ENCODE peak calls at places on chromosomes 12 and 14, in five cellular contexts. H, B, K, L and X are unnamed samples.

GRCh38 chr14:55780156-55780946 is 200.3 kb downstream of the KTN1 start:
- DNase-seq in H (no peak), L (no peak), K (no peak), B (no peak), X (no peak)

GRCh38 chr12:90978117-90978770 is 23.3 kb upstream of the CCER1 start:
- DNase-seq in H (peak), L (peak), K (peak), B (peak), X (peak)

GRCh38 chr12:96751626-96752025 is 155.4 kb upstream of the NEDD1 start:
- DNase-seq in K (no peak), H (no peak), L (no peak), B (no peak), X (no peak)

GRCh38 chr12:112375105-112375504 is 7.1 kb downstream of the HECTD4 start:
- DNase-seq in B (no peak), H (no peak), L (peak), K (no peak), X (no peak)

GRCh38 chr12:71201136-71201679 is 43.4 kb upstream of the TSPAN8 start:
- DNase-seq in H (no peak), L (no peak), B (no peak), K (no peak), X (no peak)

GRCh38 chr14:41960316-41960715 is 353.6 kb downstream of the LRFN5 start:
- DNase-seq in L (no peak), H (no peak), K (no peak), B (no peak), X (no peak)

GRCh38 chr12:50105913-50106450 is 2.2 kb downstream of the GPD1 start:
- DNase-seq in B (no peak), L (no peak), K (no peak), H (no peak), X (no peak)

GRCh38 chr14:38409081-38409705 is 153.3 kb upstream of the CLEC14A start:
- DNase-seq in L (no peak), K (no peak), H (no peak), B (no peak), X (no peak)

GRCh38 chr12:95548539-95549391 is 2.5 kb downstream of the USP44 start:
- DNase-seq in K (peak), H (no peak), L (no peak), B (peak), X (peak)

GRCh38 chr12:29517265-29517664 is 19.8 kb upstream of the OVCH1 start:
- DNase-seq in B (no peak), K (no peak), L (no peak), H (no peak), X (no peak)

GRCh38 chr14:103705158-103705523 is 10.1 kb downstream of the XRCC3 start:
- DNase-seq in B (no peak), K (no peak), H (no peak), L (no peak), X (no peak)

GRCh38 chr14:55777867-55778266 is 197.9 kb downstream of the KTN1 start:
- DNase-seq in L (no peak), K (no peak), B (no peak), H (no peak), X (no peak)

GRCh38 chr14:59175404-59175803 is 13.1 kb upstream of the DAAM1 start:
- DNase-seq in L (no peak), H (no peak), K (no peak), B (no peak), X (no peak)

GRCh38 chr14:22512106-22512814 is 76.8 kb downstream of the DAD1 start:
- DNase-seq in H (no peak), L (no peak), K (no peak), B (no peak), X (no peak)

GRCh38 chr14:61564623-61565091 is 130.7 kb upstream of the HIF1A start:
- DNase-seq in H (peak), B (peak), L (peak), K (no peak), X (peak)

GRCh38 chr12:95218852-95219171 is 1.2 kb downstream of the VEZT start:
- DNase-seq in H (no peak), K (no peak), L (no peak), B (peak), X (peak)

GRCh38 chr12:127272864-127273263 is 994.1 kb upstream of the TMEM132C start:
- DNase-seq in L (no peak), H (no peak), B (no peak), K (no peak), X (no peak)

GRCh38 chr14:38762436-38762835 is 340.6 kb downstream of the SEC23A start:
- DNase-seq in K (no peak), L (no peak), B (no peak), H (no peak), X (no peak)

GRCh38 chr14:21072102-21072501 is 2.0 kb downstream of the ARHGEF40 start:
- DNase-seq in H (no peak), B (peak), K (peak), L (no peak), X (peak)

GRCh38 chr14:70425349-70425748 is 8.5 kb upstream of the SYNJ2BP start:
- DNase-seq in K (no peak), L (no peak), B (no peak), H (no peak), X (no peak)

GRCh38 chr14:92793709-92794546 is at the start of gene GOLGA5:
- DNase-seq in B (peak), K (peak), L (peak), H (peak), X (peak)

GRCh38 chr12:31331242-31331641 is 5.3 kb upstream of the SINHCAF start:
- DNase-seq in K (no peak), H (no peak), B (no peak), L (no peak), X (no peak)

GRCh38 chr14:59238242-59238641 is 49.8 kb downstream of the DAAM1 start:
- DNase-seq in H (no peak), L (no peak), B (no peak), K (peak), X (no peak)

GRCh38 chr14:94115631-94116030 is 5.1 kb downstream of the IFI27 start:
- DNase-seq in K (no peak), H (no peak), B (no peak), L (no peak), X (no peak)

GRCh38 chr12:26028953-26029740 is 70.7 kb downstream of the RASSF8 start:
- DNase-seq in L (peak), K (peak), B (peak), H (peak), X (peak)

GRCh38 chr12:94768398-94769039 is 118.2 kb upstream of the TMCC3 start:
- DNase-seq in B (no peak), L (no peak), K (no peak), H (no peak), X (no peak)

GRCh38 chr12:46492471-46493351 is 120.1 kb upstream of the SLC38A2 start:
- DNase-seq in B (peak), H (peak), L (peak), K (no peak), X (no peak)

GRCh38 chr12:2335517-2335916 is 282.7 kb downstream of the CACNA1C start:
- DNase-seq in L (no peak), K (no peak), H (no peak), B (no peak), X (no peak)

GRCh38 chr14:75182820-75183219 is 6.4 kb upstream of the TMED10 start:
- DNase-seq in B (no peak), L (peak), K (no peak), H (no peak), X (no peak)

GRCh38 chr14:106564058-106564643 is 1037.8 kb downstream of the TMEM121 start:
- DNase-seq in H (no peak), B (peak), L (peak), K (peak), X (peak)

GRCh38 chr12:113333111-113333750 is 1.7 kb downstream of the SLC8B1 start:
- DNase-seq in K (no peak), L (no peak), B (no peak), H (no peak), X (no peak)

GRCh38 chr12:62191747-62192485 is 68.3 kb upstream of the USP15 start:
- DNase-seq in H (no peak), L (no peak), K (peak), B (no peak), X (peak)

GRCh38 chr14:69716483-69717187 is 50.3 kb upstream of the SRSF5 start:
- DNase-seq in B (no peak), H (no peak), L (no peak), K (no peak), X (no peak)

GRCh38 chr12:71014180-71014785 is 93.7 kb upstream of the PTPRR start:
- DNase-seq in K (peak), H (peak), B (peak), L (peak), X (peak)

GRCh38 chr12:124240493-124240892 is 54.4 kb upstream of the RFLNA start:
- DNase-seq in L (no peak), H (peak), K (peak), B (peak), X (peak)

GRCh38 chr14:81172881-81173280 is 47.9 kb downstream of the GTF2A1 start:
- DNase-seq in H (no peak), B (no peak), K (no peak), L (no peak), X (no peak)

DNA sequence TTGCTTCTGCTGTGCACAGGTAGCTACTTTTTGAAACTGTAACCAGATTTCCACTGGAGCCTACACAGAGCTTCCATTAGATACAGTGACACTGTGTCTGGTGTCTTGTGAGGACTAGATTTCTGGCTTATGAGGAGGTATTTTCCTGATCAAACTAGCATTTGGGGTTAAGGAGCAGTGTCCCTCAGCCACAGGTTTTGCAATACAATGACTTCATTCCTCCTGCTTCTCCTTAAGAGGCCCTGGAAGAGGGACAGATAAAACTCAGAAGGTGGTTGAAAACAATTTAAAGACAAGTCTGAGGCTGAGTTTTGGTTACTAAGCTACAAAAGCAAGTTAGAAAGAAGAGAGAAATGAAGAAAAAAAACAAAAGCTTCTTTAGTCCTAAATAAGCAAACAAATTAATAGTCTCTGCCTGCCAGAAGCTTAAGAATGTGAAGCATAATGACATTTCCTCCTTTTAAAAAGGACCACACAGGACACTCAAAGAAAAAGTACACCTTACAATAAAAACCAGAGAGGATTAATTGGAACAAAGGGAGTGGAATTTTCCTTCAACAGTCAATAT is 53.0 kb downstream of the PKP2 start:
- DNase-seq in H (no peak), K (no peak), B (no peak), L (no peak), X (peak)
- TF ChIP-seq REST in H (no peak), K (no peak), B (no peak), L (no peak), X (no peak)

DNA sequence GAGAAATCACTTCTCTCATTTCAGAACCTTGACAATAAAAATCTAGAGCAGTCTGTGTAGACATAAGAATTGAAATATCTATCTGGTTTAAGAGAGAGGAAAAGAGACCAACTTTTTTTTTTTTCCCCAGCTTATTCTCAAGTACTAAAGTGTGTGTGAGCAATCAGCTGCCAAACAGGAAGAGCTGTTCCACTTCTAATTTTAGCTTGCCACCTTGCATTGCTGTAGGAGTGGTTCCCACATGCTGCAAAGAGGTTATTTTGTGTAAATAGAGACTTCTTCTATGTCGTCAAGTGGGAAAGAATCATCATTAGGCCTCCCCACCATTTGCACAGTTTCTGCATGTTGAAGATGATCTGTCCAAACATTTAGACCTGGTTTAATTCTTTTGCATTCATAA is 142.6 kb downstream of the NPAS3 start:
- DNase-seq in L (no peak), B (no peak), H (no peak), K (no peak), X (no peak)
- H3K4me2 ChIP-seq in L (no peak), B (no peak), H (no peak), K (no peak), X (no peak)

GRCh38 chr14:29906256-29906885 is 21.3 kb downstream of the PRKD1 start:
- DNase-seq in B (no peak), K (no peak), L (peak), H (no peak), X (no peak)
- TF ChIP-seq REST in B (no peak), K (no peak), L (no peak), H (no peak), X (no peak)

GRCh38 chr12:674272-674781 is 11.1 kb upstream of the NINJ2 start:
- DNase-seq in B (no peak), K (no peak), H (no peak), L (no peak), X (no peak)
- H3K4me2 ChIP-seq in B (no peak), K (no peak), H (no peak), L (peak), X (no peak)

GRCh38 chr14:64919215-64919614 is 5.0 kb downstream of the CHURC1 start:
- DNase-seq in K (no peak), L (no peak), H (no peak), B (no peak), X (no peak)

GRCh38 chr14:64918216-64918615 is 4.0 kb downstream of the CHURC1 start:
- DNase-seq in B (no peak), H (no peak), L (no peak), K (no peak), X (no peak)

GRCh38 chr14:64923015-64923414 is 8.8 kb downstream of the CHURC1 start:
- DNase-seq in L (no peak), K (no peak), H (no peak), B (no peak), X (no peak)

GRCh38 chr14:64919618-64920017 is 5.4 kb downstream of the CHURC1 start:
- DNase-seq in H (no peak), L (peak), K (no peak), B (no peak), X (no peak)

GRCh38 chr14:64920465-64920864 is 6.2 kb downstream of the CHURC1 start:
- DNase-seq in L (no peak), H (no peak), K (no peak), B (no peak), X (no peak)
- TF ChIP-seq REST in L (no peak), H (no peak), K (no peak), B (no peak), X (no peak)

DNA sequence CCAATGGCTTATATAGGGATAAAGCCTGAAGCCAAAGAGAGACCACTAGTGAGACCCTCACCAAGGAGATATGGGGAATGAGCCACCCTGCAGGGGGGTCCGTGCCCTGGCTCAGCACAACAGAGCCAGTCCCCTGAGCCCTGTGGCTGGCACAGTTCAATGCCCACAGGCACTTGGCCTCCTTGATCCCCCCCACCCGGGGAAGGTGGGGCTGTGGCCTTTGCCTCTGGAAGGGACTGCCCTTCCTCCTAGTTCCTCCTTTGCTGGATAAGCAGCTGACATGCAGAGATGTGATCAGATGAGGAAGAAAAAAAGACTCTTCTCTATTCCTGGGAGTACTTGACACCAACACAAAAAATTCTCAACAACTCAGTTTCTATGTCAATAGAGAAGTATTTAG is 19.9 kb downstream of the TTC7B start:
- DNase-seq in B (no peak), L (no peak), H (no peak), K (no peak), X (no peak)
- H3K4me2 ChIP-seq in B (no peak), L (no peak), H (peak), K (peak), X (no peak)

DNA sequence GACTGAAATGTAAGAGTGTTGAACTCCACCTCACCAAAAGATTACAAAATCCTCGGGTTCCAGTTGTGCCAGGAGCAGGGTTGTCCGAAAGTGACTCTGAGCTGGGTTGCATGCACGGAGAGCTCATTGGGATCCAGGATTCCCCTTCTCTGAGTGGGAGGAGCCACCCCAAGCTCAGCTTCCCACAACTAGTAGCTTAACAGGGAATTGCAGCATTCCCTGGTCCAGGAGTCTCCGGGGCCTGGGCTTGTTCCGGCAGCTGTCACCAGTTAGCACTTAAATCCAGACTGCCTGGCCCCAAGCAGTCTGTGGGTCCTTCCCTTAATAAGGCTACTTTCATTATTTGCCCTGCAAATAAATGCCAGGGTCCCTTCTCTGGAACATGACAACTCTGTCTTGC is 50.1 kb downstream of the CD9 start:
- DNase-seq in L (no peak), K (peak), B (no peak), H (no peak), X (no peak)
- TF ChIP-seq REST in L (no peak), K (no peak), B (no peak), H (no peak), X (no peak)